ENCODE peak calls at places on chromosomes 3 and 15, in ten cellular contexts. One of them, this sample, is unnamed.
A peak's percentile ranks its signal among the peaks of the same experiment; 100 is the strongest.

GRCh38 chr3:134367412-134367811 is 6.8 kb downstream of the AMOTL2 start:
- DNase-seq in DMS 273 treated with DMSO at 0.1 percent for 48 hours: no peak
- DNase-seq in stimulated activated naive CD4-positive, alpha-beta T cell: no peak
- DNase-seq in AG08396: no peak
- DNase-seq in Right ventricle myocardium superior: no peak
- DNase-seq in stimulated activated CD4-positive, alpha-beta T cell treated with anti-CD3 and anti-CD28 coated beads, TNF-alpha, amount 100 ng/mL, for 48 hours: no peak
- DNase-seq in activated T-cell treated with anti-CD3 and anti-CD28 coated beads for 4 hours: no peak
- DNase-seq in fibroblast of lung: no peak
- DNase-seq in cardiac muscle cell: no peak
- DNase-seq in cardiac septum: peak; percentile 68
- DNase-seq in this sample: no peak

GRCh38 chr3:119611664-119612063 is 14.0 kb downstream of the PLA1A start:
- DNase-seq in stimulated activated naive CD4-positive, alpha-beta T cell: no peak
- DNase-seq in Right ventricle myocardium superior: no peak
- DNase-seq in cardiac muscle cell: no peak
- DNase-seq in DMS 273 treated with DMSO at 0.1 percent for 48 hours: no peak
- DNase-seq in fibroblast of lung: no peak
- DNase-seq in cardiac septum: no peak
- DNase-seq in activated T-cell treated with anti-CD3 and anti-CD28 coated beads for 4 hours: no peak
- DNase-seq in stimulated activated CD4-positive, alpha-beta T cell treated with anti-CD3 and anti-CD28 coated beads, TNF-alpha, amount 100 ng/mL, for 48 hours: no peak
- DNase-seq in AG08396: no peak
- DNase-seq in this sample: no peak

GRCh38 chr3:12967751-12968209 is 105.4 kb downstream of the IQSEC1 start:
- DNase-seq in activated T-cell treated with anti-CD3 and anti-CD28 coated beads for 4 hours: peak; percentile 82
- DNase-seq in cardiac muscle cell: peak; percentile 94
- DNase-seq in Right ventricle myocardium superior: peak; percentile 95
- DNase-seq in stimulated activated naive CD4-positive, alpha-beta T cell: peak; percentile 88
- DNase-seq in DMS 273 treated with DMSO at 0.1 percent for 48 hours: no peak
- DNase-seq in cardiac septum: peak; percentile 96
- DNase-seq in AG08396: peak; percentile 100
- DNase-seq in stimulated activated CD4-positive, alpha-beta T cell treated with anti-CD3 and anti-CD28 coated beads, TNF-alpha, amount 100 ng/mL, for 48 hours: peak; percentile 76
- DNase-seq in fibroblast of lung: peak; percentile 90
- DNase-seq in this sample: peak; percentile 90

GRCh38 chr3:110773413-110773954 is 298.1 kb upstream of the NECTIN3 start:
- DNase-seq in cardiac septum: no peak
- DNase-seq in stimulated activated CD4-positive, alpha-beta T cell treated with anti-CD3 and anti-CD28 coated beads, TNF-alpha, amount 100 ng/mL, for 48 hours: no peak
- DNase-seq in DMS 273 treated with DMSO at 0.1 percent for 48 hours: no peak
- DNase-seq in AG08396: peak; percentile 34
- DNase-seq in activated T-cell treated with anti-CD3 and anti-CD28 coated beads for 4 hours: no peak
- DNase-seq in fibroblast of lung: peak; percentile 96
- DNase-seq in cardiac muscle cell: peak; percentile 12
- DNase-seq in stimulated activated naive CD4-positive, alpha-beta T cell: no peak
- DNase-seq in Right ventricle myocardium superior: no peak
- DNase-seq in this sample: no peak

GRCh38 chr3:141828487-141829284 is 47.8 kb upstream of the ATP1B3 start:
- DNase-seq in AG08396: peak; percentile 27
- DNase-seq in cardiac muscle cell: peak; percentile 57
- DNase-seq in stimulated activated naive CD4-positive, alpha-beta T cell: no peak
- DNase-seq in DMS 273 treated with DMSO at 0.1 percent for 48 hours: peak; percentile 91
- DNase-seq in activated T-cell treated with anti-CD3 and anti-CD28 coated beads for 4 hours: no peak
- DNase-seq in fibroblast of lung: peak; percentile 47
- DNase-seq in Right ventricle myocardium superior: peak; percentile 63
- DNase-seq in stimulated activated CD4-positive, alpha-beta T cell treated with anti-CD3 and anti-CD28 coated beads, TNF-alpha, amount 100 ng/mL, for 48 hours: no peak
- DNase-seq in cardiac septum: no peak
- DNase-seq in this sample: no peak

GRCh38 chr3:48352546-48352945 is 19.1 kb upstream of the SPINK8 start:
- DNase-seq in stimulated activated CD4-positive, alpha-beta T cell treated with anti-CD3 and anti-CD28 coated beads, TNF-alpha, amount 100 ng/mL, for 48 hours: no peak
- DNase-seq in AG08396: no peak
- DNase-seq in fibroblast of lung: no peak
- DNase-seq in cardiac muscle cell: no peak
- DNase-seq in Right ventricle myocardium superior: no peak
- DNase-seq in activated T-cell treated with anti-CD3 and anti-CD28 coated beads for 4 hours: no peak
- DNase-seq in cardiac septum: no peak
- DNase-seq in DMS 273 treated with DMSO at 0.1 percent for 48 hours: no peak
- DNase-seq in stimulated activated naive CD4-positive, alpha-beta T cell: no peak
- DNase-seq in this sample: no peak

GRCh38 chr3:10173926-10174435 is 9.3 kb downstream of the IRAK2 start:
- DNase-seq in cardiac muscle cell: peak; percentile 93
- DNase-seq in stimulated activated naive CD4-positive, alpha-beta T cell: no peak
- DNase-seq in AG08396: peak; percentile 93
- DNase-seq in fibroblast of lung: peak; percentile 90
- DNase-seq in Right ventricle myocardium superior: peak; percentile 73
- DNase-seq in stimulated activated CD4-positive, alpha-beta T cell treated with anti-CD3 and anti-CD28 coated beads, TNF-alpha, amount 100 ng/mL, for 48 hours: no peak
- DNase-seq in activated T-cell treated with anti-CD3 and anti-CD28 coated beads for 4 hours: no peak
- DNase-seq in cardiac septum: peak; percentile 84
- DNase-seq in DMS 273 treated with DMSO at 0.1 percent for 48 hours: no peak
- DNase-seq in this sample: no peak

GRCh38 chr15:36210426-36210825 is 369.0 kb upstream of the CDIN1 start:
- DNase-seq in DMS 273 treated with DMSO at 0.1 percent for 48 hours: no peak
- DNase-seq in stimulated activated CD4-positive, alpha-beta T cell treated with anti-CD3 and anti-CD28 coated beads, TNF-alpha, amount 100 ng/mL, for 48 hours: no peak
- DNase-seq in fibroblast of lung: no peak
- DNase-seq in stimulated activated naive CD4-positive, alpha-beta T cell: no peak
- DNase-seq in AG08396: no peak
- DNase-seq in cardiac septum: no peak
- DNase-seq in activated T-cell treated with anti-CD3 and anti-CD28 coated beads for 4 hours: no peak
- DNase-seq in Right ventricle myocardium superior: no peak
- DNase-seq in cardiac muscle cell: no peak
- DNase-seq in this sample: no peak

GRCh38 chr15:40912478-40912877 is 16.7 kb upstream of the DLL4 start:
- DNase-seq in cardiac septum: no peak
- DNase-seq in DMS 273 treated with DMSO at 0.1 percent for 48 hours: no peak
- DNase-seq in activated T-cell treated with anti-CD3 and anti-CD28 coated beads for 4 hours: no peak
- DNase-seq in stimulated activated naive CD4-positive, alpha-beta T cell: no peak
- DNase-seq in stimulated activated CD4-positive, alpha-beta T cell treated with anti-CD3 and anti-CD28 coated beads, TNF-alpha, amount 100 ng/mL, for 48 hours: no peak
- DNase-seq in cardiac muscle cell: no peak
- DNase-seq in AG08396: no peak
- DNase-seq in fibroblast of lung: no peak
- DNase-seq in Right ventricle myocardium superior: no peak
- DNase-seq in this sample: no peak

GRCh38 chr3:40719660-40720287 is 195.0 kb downstream of the ZNF621 start:
- DNase-seq in stimulated activated naive CD4-positive, alpha-beta T cell: no peak
- DNase-seq in fibroblast of lung: no peak
- DNase-seq in cardiac septum: no peak
- DNase-seq in cardiac muscle cell: peak; percentile 15
- DNase-seq in Right ventricle myocardium superior: no peak
- DNase-seq in AG08396: no peak
- DNase-seq in stimulated activated CD4-positive, alpha-beta T cell treated with anti-CD3 and anti-CD28 coated beads, TNF-alpha, amount 100 ng/mL, for 48 hours: no peak
- DNase-seq in activated T-cell treated with anti-CD3 and anti-CD28 coated beads for 4 hours: no peak
- DNase-seq in DMS 273 treated with DMSO at 0.1 percent for 48 hours: peak; percentile 5
- DNase-seq in this sample: no peak

GRCh38 chr3:139307601-139308146 is 36.1 kb upstream of the MRPS22 start:
- DNase-seq in cardiac septum: no peak
- DNase-seq in cardiac muscle cell: no peak
- DNase-seq in AG08396: no peak
- DNase-seq in Right ventricle myocardium superior: no peak
- DNase-seq in fibroblast of lung: no peak
- DNase-seq in stimulated activated CD4-positive, alpha-beta T cell treated with anti-CD3 and anti-CD28 coated beads, TNF-alpha, amount 100 ng/mL, for 48 hours: no peak
- DNase-seq in DMS 273 treated with DMSO at 0.1 percent for 48 hours: no peak
- DNase-seq in activated T-cell treated with anti-CD3 and anti-CD28 coated beads for 4 hours: no peak
- DNase-seq in stimulated activated naive CD4-positive, alpha-beta T cell: no peak
- DNase-seq in this sample: no peak

GRCh38 chr15:58070801-58071418 is 5.4 kb upstream of the ALDH1A2 start:
- DNase-seq in fibroblast of lung: peak; percentile 70
- DNase-seq in cardiac septum: peak; percentile 80
- DNase-seq in stimulated activated naive CD4-positive, alpha-beta T cell: no peak
- DNase-seq in stimulated activated CD4-positive, alpha-beta T cell treated with anti-CD3 and anti-CD28 coated beads, TNF-alpha, amount 100 ng/mL, for 48 hours: peak; percentile 28
- DNase-seq in activated T-cell treated with anti-CD3 and anti-CD28 coated beads for 4 hours: no peak
- DNase-seq in AG08396: peak; percentile 37
- DNase-seq in DMS 273 treated with DMSO at 0.1 percent for 48 hours: peak; percentile 17
- DNase-seq in cardiac muscle cell: peak; percentile 73
- DNase-seq in Right ventricle myocardium superior: peak; percentile 71
- DNase-seq in this sample: peak; percentile 63

GRCh38 chr3:143637133-143637532 is 211.1 kb downstream of the SLC9A9 start:
- DNase-seq in activated T-cell treated with anti-CD3 and anti-CD28 coated beads for 4 hours: no peak
- DNase-seq in Right ventricle myocardium superior: no peak
- DNase-seq in AG08396: no peak
- DNase-seq in cardiac muscle cell: no peak
- DNase-seq in fibroblast of lung: no peak
- DNase-seq in DMS 273 treated with DMSO at 0.1 percent for 48 hours: no peak
- DNase-seq in stimulated activated naive CD4-positive, alpha-beta T cell: no peak
- DNase-seq in stimulated activated CD4-positive, alpha-beta T cell treated with anti-CD3 and anti-CD28 coated beads, TNF-alpha, amount 100 ng/mL, for 48 hours: no peak
- DNase-seq in cardiac septum: no peak
- DNase-seq in this sample: no peak

This sample was measured in activated CD8-positive, alpha-beta T cell treated with anti-CD3 and anti-CD28 coated beads, Interleukin-2, amount 10 ng/mL, durations not matched to agents 7 days and 5 days.